ENCODE peak calls at places on chromosomes 5 and 9, in five cellular contexts. M, B, D, I and Z are unnamed samples.

GRCh38 chr9:91803143-91803940 is 146.7 kb downstream of the ROR2 start:
- DNase-seq in M (no peak), B (no peak), D (no peak), I (no peak), Z (no peak)

GRCh38 chr5:132782101-132782500 is 5.1 kb upstream of the SEPTIN8 start:
- DNase-seq in M (no peak), B (peak), D (no peak), I (no peak), Z (no peak)

GRCh38 chr5:9170026-9170425 is 375.8 kb downstream of the SEMA5A start:
- DNase-seq in M (no peak), B (no peak), D (no peak), I (no peak), Z (no peak)

GRCh38 chr9:81787747-81788632 is 98.6 kb upstream of the TLE1 start:
- DNase-seq in M (no peak), B (peak), D (no peak), I (no peak), Z (peak)

GRCh38 chr5:139268364-139269202 is 25.0 kb upstream of the MATR3 start:
- DNase-seq in M (no peak), B (no peak), D (no peak), I (peak), Z (no peak)

GRCh38 chr5:132790201-132790870 is 13.3 kb upstream of the SEPTIN8 start:
- DNase-seq in M (no peak), B (no peak), D (no peak), I (no peak), Z (no peak)

GRCh38 chr5:177405805-177406204 is 3.6 kb downstream of the F12 start:
- DNase-seq in M (no peak), B (no peak), D (no peak), I (no peak), Z (no peak)

GRCh38 chr5:36228505-36228904 is 13.2 kb downstream of the NADK2 start:
- DNase-seq in M (no peak), B (no peak), D (no peak), I (no peak), Z (no peak)

GRCh38 chr9:133509179-133510083 is 15.3 kb downstream of the MYMK start:
- DNase-seq in M (peak), B (no peak), D (no peak), I (peak), Z (peak)